ENCODE peak calls at places on chromosomes 4 and X, in four cellular contexts. One of them, this sample, is unnamed.
A peak's percentile ranks its signal among the peaks of the same experiment; 100 is the strongest.

GRCh38 chrX:16212024-16212423 is 44.7 kb downstream of the MAGEB17 start:
- DNase-seq in GM23338: no peak
- DNase-seq in K562: no peak
- DNase-seq in HCT116: no peak
- DNase-seq in this sample: no peak

GRCh38 chrX:2463973-2464676 is 36.7 kb downstream of the DHRSX start:
- DNase-seq in HCT116: peak; percentile 99
- DNase-seq in K562: peak; percentile 50
- DNase-seq in GM23338: peak; percentile 77
- DNase-seq in this sample: no peak

GRCh38 chr4:88613417-88613875 is 21.2 kb downstream of the HERC3 start:
- DNase-seq in K562: no peak
- DNase-seq in HCT116: no peak
- DNase-seq in GM23338: peak; percentile 49
- DNase-seq in this sample: peak; percentile 65

GRCh38 chr4:813900-814299 is 12.0 kb downstream of the CPLX1 start:
- DNase-seq in HCT116: no peak
- DNase-seq in GM23338: peak; percentile 60
- DNase-seq in K562: no peak
- DNase-seq in this sample: no peak

GRCh38 chr4:122218762-122219161 is 66.6 kb downstream of the BLTP1 start:
- DNase-seq in HCT116: no peak
- DNase-seq in GM23338: peak; percentile 63
- DNase-seq in K562: no peak
- DNase-seq in this sample: no peak

GRCh38 chrX:77962068-77962902 is 7.2 kb downstream of the PGAM4 start:
- DNase-seq in GM23338: no peak
- DNase-seq in K562: no peak
- DNase-seq in HCT116: no peak
- DNase-seq in this sample: no peak

GRCh38 chr4:153023692-153024394 is 87.7 kb downstream of the FHDC1 start:
- DNase-seq in GM23338: no peak
- DNase-seq in K562: peak; percentile 71
- DNase-seq in HCT116: no peak
- DNase-seq in this sample: no peak

GRCh38 chr4:161546902-161547301 is 616.9 kb downstream of the FSTL5 start:
- DNase-seq in HCT116: no peak
- DNase-seq in K562: no peak
- DNase-seq in GM23338: no peak
- DNase-seq in this sample: no peak

GRCh38 chr4:21884615-21885014 is 64.0 kb downstream of the KCNIP4 start:
- DNase-seq in HCT116: no peak
- DNase-seq in K562: no peak
- DNase-seq in GM23338: no peak
- DNase-seq in this sample: no peak

GRCh38 chr4:146442801-146443200 is 78.9 kb downstream of the SLC10A7 start:
- DNase-seq in HCT116: no peak
- DNase-seq in GM23338: no peak
- DNase-seq in K562: no peak
- DNase-seq in this sample: no peak

GRCh38 chr4:107279729-107280128 is 243.6 kb upstream of the DKK2 start:
- DNase-seq in GM23338: no peak
- DNase-seq in HCT116: no peak
- DNase-seq in K562: no peak
- DNase-seq in this sample: no peak

GRCh38 chr4:153919667-153920066 is 130.8 kb upstream of the SFRP2 start:
- DNase-seq in GM23338: no peak
- DNase-seq in HCT116: no peak
- DNase-seq in K562: no peak
- DNase-seq in this sample: peak; percentile 12

GRCh38 chr4:118888666-118889312 is at the start of gene SYNPO2:
- DNase-seq in GM23338: peak; percentile 92
- DNase-seq in HCT116: peak; percentile 57
- DNase-seq in K562: no peak
- DNase-seq in this sample: no peak

GRCh38 chr4:106454581-106454980 is 86.0 kb upstream of the GIMD1 start:
- DNase-seq in GM23338: no peak
- DNase-seq in HCT116: no peak
- DNase-seq in K562: no peak
- DNase-seq in this sample: no peak

GRCh38 chrX:97189668-97190067 is 306.0 kb downstream of the RPA4 start:
- DNase-seq in K562: no peak
- DNase-seq in GM23338: no peak
- DNase-seq in HCT116: no peak
- DNase-seq in this sample: no peak

GRCh38 chr4:14810121-14810520 is 192.2 kb upstream of the CPEB2 start:
- DNase-seq in HCT116: no peak
- DNase-seq in K562: no peak
- DNase-seq in GM23338: no peak
- DNase-seq in this sample: no peak

GRCh38 chrX:71671043-71671829 is 3.9 kb downstream of the LOC101059915 start:
- DNase-seq in GM23338: no peak
- DNase-seq in K562: no peak
- DNase-seq in HCT116: no peak
- DNase-seq in this sample: no peak

GRCh38 chr4:18798123-18798522 is 776.6 kb upstream of the LCORL start:
- DNase-seq in K562: no peak
- DNase-seq in HCT116: no peak
- DNase-seq in GM23338: no peak
- DNase-seq in this sample: no peak

GRCh38 chr4:41142356-41142755 is 72.0 kb downstream of the APBB2 start:
- DNase-seq in HCT116: no peak
- DNase-seq in K562: no peak
- DNase-seq in GM23338: no peak
- DNase-seq in this sample: no peak

DNA sequence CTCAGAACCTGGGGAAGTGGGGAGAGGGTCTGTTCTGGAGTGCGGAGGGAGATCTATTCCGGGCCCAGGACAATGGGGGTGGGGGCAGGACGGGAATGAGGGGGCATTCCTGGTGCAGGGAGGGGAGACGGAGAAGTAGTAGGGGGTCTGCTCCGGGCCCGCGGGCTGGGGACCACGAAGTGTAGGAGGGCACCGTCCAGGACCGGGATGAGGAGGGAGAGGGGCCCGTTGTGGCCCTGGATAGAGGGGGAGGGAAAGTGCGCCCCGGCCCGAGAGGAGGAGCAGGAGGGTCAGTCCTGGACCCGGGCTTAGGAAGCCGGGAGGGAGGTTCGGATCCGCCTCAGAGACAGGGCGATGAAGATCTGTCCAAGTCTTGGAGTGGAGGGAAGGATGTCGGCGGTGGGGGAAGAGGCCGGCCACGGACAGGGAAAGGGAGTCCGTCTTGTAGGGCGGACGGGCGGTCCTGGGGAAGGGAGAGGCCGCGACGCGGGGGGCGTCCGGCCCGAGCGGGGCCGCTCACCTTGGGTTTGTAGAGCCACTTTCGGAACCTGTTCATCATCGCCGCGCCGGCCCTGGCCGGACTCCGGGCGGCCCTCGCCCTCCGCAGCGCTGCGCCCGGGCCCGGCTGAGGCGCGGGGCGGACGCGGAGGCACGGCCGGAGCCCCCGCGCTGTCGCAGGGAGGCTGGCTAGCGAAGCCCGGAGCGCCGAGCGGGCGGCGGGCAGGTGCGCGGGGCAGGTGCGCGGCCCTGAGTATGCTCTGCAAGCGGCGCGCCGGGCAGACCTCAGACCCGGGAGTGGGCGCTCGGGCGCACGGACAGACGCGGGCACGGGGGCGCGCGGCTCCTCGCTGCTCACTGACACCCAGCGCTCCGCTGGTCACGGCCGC is at the start of gene ZFYVE28:
- DNase-seq in K562: peak; percentile 39
- DNase-seq in HCT116: no peak
- DNase-seq in GM23338: peak; percentile 69
- DNase-seq in this sample: no peak
- TF ChIP-seq EZH2 in K562: no peak
- TF ChIP-seq EZH2 in HCT116: no peak
- TF ChIP-seq EZH2 in GM23338: peak; percentile 80
- TF ChIP-seq EZH2 in this sample: no peak

DNA sequence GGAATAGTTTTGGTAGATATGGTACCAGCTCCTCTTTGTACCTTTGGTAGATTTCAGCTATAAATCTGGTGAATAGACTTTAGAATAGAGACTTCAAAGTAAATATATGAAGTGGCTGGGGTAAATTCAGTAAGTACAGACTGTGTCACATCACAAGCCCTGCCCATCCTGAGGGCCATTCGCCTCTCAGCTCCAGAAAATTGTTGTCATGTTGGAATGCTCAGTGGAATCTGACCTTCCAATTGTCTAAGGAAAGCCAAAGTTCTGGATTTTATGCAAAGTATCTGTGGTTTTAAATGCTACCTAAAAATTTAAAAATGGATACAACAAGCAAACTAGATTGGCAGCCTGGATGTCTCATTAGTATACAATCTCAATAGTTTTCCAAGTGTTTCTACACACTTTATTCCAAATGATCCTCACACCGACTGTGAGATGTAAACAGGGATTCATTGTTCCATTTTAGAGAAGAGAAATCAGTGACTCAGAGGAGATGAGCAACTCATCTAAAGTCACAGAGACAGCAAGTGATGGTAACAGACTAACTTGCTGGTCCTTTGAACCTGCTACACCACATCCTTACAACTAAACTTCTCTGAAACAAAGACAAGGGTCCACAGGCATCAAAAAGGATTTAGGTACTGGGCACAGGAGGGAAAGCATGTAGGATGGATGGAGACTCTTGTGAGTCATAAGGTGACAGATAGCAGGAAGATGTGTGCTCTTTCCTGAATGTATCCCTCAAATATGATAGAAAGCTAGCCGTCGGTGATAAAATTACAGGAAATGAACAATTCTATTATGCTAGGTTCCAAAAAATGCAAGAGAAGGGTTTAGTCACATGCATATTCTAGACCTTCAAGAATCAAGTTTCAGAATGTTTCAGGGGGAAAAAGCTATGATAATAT is 127.3 kb downstream of the ATP10D start:
- DNase-seq in K562: no peak
- DNase-seq in HCT116: no peak
- DNase-seq in GM23338: no peak
- DNase-seq in this sample: no peak
- TF ChIP-seq POLR2AphosphoS5 in K562: no peak
- TF ChIP-seq POLR2AphosphoS5 in HCT116: no peak
- TF ChIP-seq POLR2AphosphoS5 in GM23338: no peak
- TF ChIP-seq POLR2AphosphoS5 in this sample: no peak

GRCh38 chrX:25021132-25021498 is 5.3 kb upstream of the ARX start:
- DNase-seq in K562: no peak
- DNase-seq in GM23338: no peak
- DNase-seq in HCT116: no peak
- DNase-seq in this sample: no peak
- TF ChIP-seq EZH2 in K562: no peak
- TF ChIP-seq EZH2 in GM23338: no peak
- TF ChIP-seq EZH2 in HCT116: no peak
- TF ChIP-seq EZH2 in this sample: no peak

GRCh38 chr4:8568068-8568668 is 12.0 kb upstream of the GPR78 start:
- DNase-seq in GM23338: peak; percentile 93
- DNase-seq in K562: no peak
- DNase-seq in HCT116: no peak
- DNase-seq in this sample: no peak
- TF ChIP-seq POLR2AphosphoS5 in GM23338: peak; percentile 18
- TF ChIP-seq POLR2AphosphoS5 in K562: no peak
- TF ChIP-seq POLR2AphosphoS5 in HCT116: no peak
- TF ChIP-seq POLR2AphosphoS5 in this sample: no peak

GRCh38 chr4:104491396-104491821 is 3.3 kb downstream of the CXXC4 start:
- DNase-seq in K562: peak; percentile 49
- DNase-seq in GM23338: peak; percentile 64
- DNase-seq in HCT116: no peak
- DNase-seq in this sample: no peak

GRCh38 chr4:104489731-104490095 is 5.0 kb downstream of the CXXC4 start:
- DNase-seq in GM23338: no peak
- DNase-seq in HCT116: no peak
- DNase-seq in K562: no peak
- DNase-seq in this sample: no peak

GRCh38 chr4:104490770-104491395 is 3.8 kb downstream of the CXXC4 start:
- DNase-seq in GM23338: peak; percentile 56
- DNase-seq in HCT116: no peak
- DNase-seq in K562: peak; percentile 48
- DNase-seq in this sample: no peak

GRCh38 chr4:104491826-104492771 is 2.6 kb downstream of the CXXC4 start:
- DNase-seq in HCT116: no peak
- DNase-seq in GM23338: peak; percentile 74
- DNase-seq in K562: peak; percentile 9
- DNase-seq in this sample: no peak

DNA sequence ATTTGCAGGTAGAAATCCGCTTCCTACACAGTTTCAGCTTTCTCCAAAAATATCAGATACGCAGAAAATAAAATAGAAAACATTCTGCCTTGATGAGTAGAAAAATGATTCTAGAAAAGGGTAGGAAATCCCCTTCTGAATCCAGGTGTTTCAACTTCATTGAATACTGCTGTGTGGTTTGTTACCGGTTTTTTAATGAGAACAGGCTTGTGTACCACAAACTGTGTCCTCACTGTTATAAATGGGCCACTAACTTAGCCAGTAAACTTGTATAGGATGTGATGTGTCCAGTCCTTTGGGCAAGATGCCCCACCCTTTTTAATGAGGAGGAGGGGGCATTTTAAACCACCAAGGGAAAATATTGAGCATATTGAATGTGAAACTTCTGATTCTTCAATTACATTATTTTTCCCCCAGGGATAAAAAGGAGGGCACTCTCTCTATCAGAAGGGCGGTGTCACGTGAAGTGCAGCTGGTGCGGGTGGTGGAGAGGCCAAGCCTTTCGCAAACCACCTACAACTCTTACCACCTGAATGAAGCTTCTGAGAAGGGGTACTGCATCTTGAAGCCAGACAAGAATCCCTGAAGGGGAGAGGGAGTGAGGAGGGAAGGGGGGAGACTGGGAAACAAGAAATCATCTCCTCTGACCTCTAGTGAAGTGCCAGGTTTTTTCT is 4.5 kb downstream of the CXXC4 start:
- DNase-seq in K562: no peak
- DNase-seq in GM23338: peak; percentile 68
- DNase-seq in HCT116: no peak
- DNase-seq in this sample: no peak
- TF ChIP-seq EZH2 in K562: no peak
- TF ChIP-seq EZH2 in GM23338: no peak
- TF ChIP-seq EZH2 in HCT116: no peak
- TF ChIP-seq EZH2 in this sample: no peak

This sample was measured in SK-N-MC.